ENCODE peak calls at places on chromosomes 2 and 18, in four cellular contexts. P is endothelial cell, Y is tibial nerve, Q is small intestine. E is an unnamed sample.

GRCh38 chr2:181393472-181393871 is 63.7 kb upstream of the ITGA4 start:
- DNase-seq in P (no peak), Y (no peak), Q (peak; percentile 19), E (no peak)

GRCh38 chr2:178764097-178764496 is 43.1 kb downstream of the TTN start:
- DNase-seq in P (no peak), Y (no peak), Q (no peak), E (no peak)

GRCh38 chr2:144430722-144431163 is 89.2 kb downstream of the ZEB2 start:
- DNase-seq in P (no peak), Y (no peak), Q (no peak), E (no peak)

GRCh38 chr2:113910110-113910717 is 20.3 kb downstream of the ACTR3 start:
- DNase-seq in P (no peak), Y (no peak), Q (peak; percentile 35), E (no peak)

GRCh38 chr2:202018950-202019349 is 14.7 kb upstream of the FZD7 start:
- DNase-seq in P (peak; percentile 19), Y (no peak), Q (no peak), E (no peak)

GRCh38 chr2:63992061-63992685 is 27.1 kb downstream of the VPS54 start:
- DNase-seq in P (no peak), Y (no peak), Q (no peak), E (no peak)

GRCh38 chr2:235556086-235556485 is 62.2 kb downstream of the AGAP1 start:
- DNase-seq in P (no peak), Y (no peak), Q (no peak), E (no peak)

GRCh38 chr2:239116456-239117246 is 268.8 kb downstream of the TWIST2 start:
- DNase-seq in P (no peak), Y (no peak), Q (no peak), E (no peak)

GRCh38 chr2:240138275-240138984 is 2.0 kb downstream of the OTOS start:
- DNase-seq in P (no peak), Y (no peak), Q (no peak), E (no peak)

GRCh38 chr2:46804794-46805193 is 110.8 kb downstream of the MCFD2 start:
- DNase-seq in P (no peak), Y (no peak), Q (no peak), E (no peak)

GRCh38 chr2:66389651-66390131 is 45.2 kb upstream of the MEIS1 start:
- DNase-seq in P (no peak), Y (no peak), Q (no peak), E (no peak)

GRCh38 chr2:107419191-107419590 is 407.5 kb upstream of the RGPD4 start:
- DNase-seq in P (no peak), Y (no peak), Q (no peak), E (no peak)

GRCh38 chr2:234483568-234484251 is 13.2 kb downstream of the ARL4C start:
- DNase-seq in P (peak; percentile 11), Y (no peak), Q (peak; percentile 47), E (peak; percentile 53)

GRCh38 chr2:157336137-157336721 is 10.6 kb upstream of the ERMN start:
- DNase-seq in P (peak; percentile 55), Y (peak; percentile 63), Q (peak; percentile 66), E (peak; percentile 40)

GRCh38 chr2:241029599-241030332 is 31.3 kb downstream of the SNED1 start:
- DNase-seq in P (no peak), Y (no peak), Q (no peak), E (no peak)

GRCh38 chr18:48781041-48781989 is 169.4 kb downstream of the SMAD7 start:
- DNase-seq in P (peak; percentile 47), Y (peak; percentile 40), Q (peak; percentile 80), E (peak; percentile 54)

GRCh38 chr2:54074636-54075341 is 40.6 kb upstream of the ACYP2 start:
- DNase-seq in P (no peak), Y (no peak), Q (no peak), E (no peak)

GRCh38 chr2:171712051-171712450 is 24.8 kb downstream of the DYNC1I2 start:
- DNase-seq in P (no peak), Y (no peak), Q (no peak), E (no peak)

GRCh38 chr18:55912919-55913318 is 324.9 kb upstream of the TCF4 start:
- DNase-seq in P (no peak), Y (no peak), Q (no peak), E (no peak)

GRCh38 chr2:237724811-237725478 is 73.6 kb upstream of the RBM44 start:
- DNase-seq in P (no peak), Y (no peak), Q (peak; percentile 72), E (no peak)

GRCh38 chr2:130332271-130333073 is 10.2 kb upstream of the IMP4 start:
- DNase-seq in P (peak; percentile 86), Y (peak; percentile 69), Q (peak; percentile 53), E (peak; percentile 79)

GRCh38 chr2:116499389-116499788 is 1315.1 kb upstream of the DDX18 start:
- DNase-seq in P (no peak), Y (no peak), Q (no peak), E (no peak)

GRCh38 chr18:59536181-59536580 is 161.0 kb downstream of the CCBE1 start:
- DNase-seq in P (no peak), Y (no peak), Q (no peak), E (no peak)

GRCh38 chr18:76709659-76710645 is 112.4 kb upstream of the ZNF236 start:
- DNase-seq in P (peak; percentile 65), Y (peak; percentile 74), Q (peak; percentile 53), E (peak; percentile 61)

GRCh38 chr2:197152451-197153228 is 157.9 kb downstream of the ANKRD44 start:
- DNase-seq in P (no peak), Y (no peak), Q (no peak), E (no peak)

GRCh38 chr2:58448065-58448507 is 207.0 kb upstream of the FANCL start:
- DNase-seq in P (peak; percentile 73), Y (peak; percentile 31), Q (peak; percentile 68), E (peak; percentile 55)